ENCODE peak calls at places on chromosomes 13 and 19, in eight cellular contexts. U is endodermal cell; N is endothelial cell; S is RPMI7951; F is GOT3; Q is KG1; M is RCC 7860; X is stimulated activated CD4-positive, alpha-beta T cell treated with anti-CD3 and anti-CD28 coated beads, TNF-alpha, amount 100 ng/mL, for 4 hours. V is an unnamed sample.

GRCh38 chr19:46786236-46787039 is 2.0 kb downstream of the SLC1A5 start:
- DNase-seq in U (peak), N (peak), S (peak), F (no peak), Q (peak), M (peak), X (peak), V (peak)

GRCh38 chr19:48770734-48771472 is 15.6 kb downstream of the FGF21 start:
- DNase-seq in U (no peak), N (no peak), S (no peak), F (no peak), Q (no peak), M (no peak), X (no peak), V (no peak)

GRCh38 chr19:5850743-5851293 is 431 bp downstream of the FUT3 start:
- DNase-seq in U (no peak), N (no peak), S (peak), F (peak), Q (no peak), M (no peak), X (no peak), V (no peak)

GRCh38 chr19:2578911-2579677 is 103.2 kb downstream of the GADD45B start:
- DNase-seq in U (peak), N (peak), S (peak), F (peak), Q (no peak), M (peak), X (peak), V (peak)

GRCh38 chr13:72043361-72043760 is 176.4 kb upstream of the DACH1 start:
- DNase-seq in U (no peak), N (no peak), S (no peak), F (no peak), Q (no peak), M (no peak), X (no peak), V (no peak)

GRCh38 chr13:24267283-24267682 is 42.1 kb upstream of the C1QTNF9 start:
- DNase-seq in U (no peak), N (no peak), S (no peak), F (no peak), Q (no peak), M (no peak), X (no peak), V (no peak)

GRCh38 chr13:113448885-113449692 is 4.2 kb downstream of the ADPRHL1 start:
- DNase-seq in U (peak), N (no peak), S (no peak), F (peak), Q (no peak), M (no peak), X (no peak), V (no peak)

GRCh38 chr13:112991611-112992010 is 22.6 kb downstream of the MCF2L start:
- DNase-seq in U (no peak), N (no peak), S (no peak), F (no peak), Q (no peak), M (no peak), X (no peak), V (no peak)

GRCh38 chr13:23723463-23723862 is 153.3 kb downstream of the TNFRSF19 start:
- DNase-seq in U (no peak), N (no peak), S (peak), F (no peak), Q (no peak), M (no peak), X (no peak), V (no peak)

GRCh38 chr19:45569619-45570421 is 14.8 kb downstream of the OPA3 start:
- DNase-seq in U (peak), N (peak), S (peak), F (no peak), Q (peak), M (no peak), X (peak), V (peak)

GRCh38 chr13:43006893-43007631 is 15.0 kb upstream of the EPSTI1 start:
- DNase-seq in U (no peak), N (no peak), S (peak), F (no peak), Q (no peak), M (no peak), X (no peak), V (no peak)

GRCh38 chr19:35063940-35064818 is 22.7 kb downstream of the HPN start:
- DNase-seq in U (no peak), N (no peak), S (peak), F (no peak), Q (no peak), M (no peak), X (no peak), V (no peak)

GRCh38 chr19:18128044-18128443 is 24.9 kb upstream of the PIK3R2 start:
- DNase-seq in U (no peak), N (no peak), S (peak), F (no peak), Q (no peak), M (peak), X (no peak), V (no peak)

GRCh38 chr13:45941261-45941660 is 89.7 kb upstream of the SIAH3 start:
- DNase-seq in U (no peak), N (no peak), S (peak), F (no peak), Q (no peak), M (no peak), X (no peak), V (no peak)

GRCh38 chr13:25992076-25992475 is 59.7 kb downstream of the SHISA2 start:
- DNase-seq in U (no peak), N (no peak), S (no peak), F (no peak), Q (no peak), M (peak), X (no peak), V (no peak)

GRCh38 chr19:2385053-2385721 is 25.1 kb downstream of the TMPRSS9 start:
- DNase-seq in U (peak), N (peak), S (peak), F (no peak), Q (no peak), M (peak), X (no peak), V (no peak)

GRCh38 chr13:112078879-112079526 is 12.1 kb downstream of the SOX1 start:
- DNase-seq in U (peak), N (no peak), S (no peak), F (no peak), Q (no peak), M (no peak), X (no peak), V (no peak)

GRCh38 chr13:59513686-59514085 is 650.0 kb downstream of the DIAPH3 start:
- DNase-seq in U (no peak), N (no peak), S (no peak), F (no peak), Q (no peak), M (no peak), X (no peak), V (no peak)

GRCh38 chr19:17775991-17776803 is 18.7 kb upstream of the B3GNT3 start:
- DNase-seq in U (no peak), N (no peak), S (peak), F (no peak), Q (no peak), M (no peak), X (no peak), V (no peak)

GRCh38 chr13:112877066-112877465 is 91.9 kb upstream of the MCF2L start:
- DNase-seq in U (peak), N (no peak), S (no peak), F (no peak), Q (no peak), M (no peak), X (no peak), V (no peak)

GRCh38 chr19:38745316-38745715 is 1.0 kb upstream of the CAPN12 start:
- DNase-seq in U (peak), N (no peak), S (no peak), F (no peak), Q (no peak), M (no peak), X (no peak), V (no peak)

GRCh38 chr13:109288151-109288709 is 498.2 kb downstream of the IRS2 start:
- DNase-seq in U (no peak), N (no peak), S (peak), F (no peak), Q (no peak), M (no peak), X (no peak), V (no peak)

GRCh38 chr19:51009061-51009891 is 7.9 kb upstream of the KLK8 start:
- DNase-seq in U (no peak), N (no peak), S (no peak), F (no peak), Q (no peak), M (no peak), X (no peak), V (no peak)

GRCh38 chr19:28847468-28847867 is 365.5 kb downstream of the UQCRFS1 start:
- DNase-seq in U (no peak), N (no peak), S (no peak), F (no peak), Q (no peak), M (peak), X (no peak), V (no peak)

GRCh38 chr13:107124129-107124718 is 556.3 kb upstream of the ARGLU1 start:
- DNase-seq in U (no peak), N (no peak), S (peak), F (no peak), Q (no peak), M (peak), X (no peak), V (no peak)

GRCh38 chr19:15540435-15540834 is 32.1 kb downstream of the CYP4F22 start:
- DNase-seq in U (no peak), N (no peak), S (no peak), F (no peak), Q (no peak), M (no peak), X (no peak), V (no peak)